ENCODE peak calls at places on chromosome 1, in ten cellular contexts. V, C, F, W, J, G, D, N, S and E are unnamed samples.

GRCh38 chr1:78071696-78072095 is 25.9 kb downstream of the GIPC2 start:
- DNase-seq in V (no peak), C (no peak), F (no peak), W (peak), J (no peak), G (no peak), D (no peak), N (no peak), S (no peak), E (no peak)

GRCh38 chr1:163201906-163202305 is 810 bp downstream of the RGS5 start:
- DNase-seq in V (no peak), C (no peak), F (no peak), W (no peak), J (no peak), G (no peak), D (no peak), N (no peak), S (no peak), E (no peak)

GRCh38 chr1:38274974-38275373 is 228.4 kb upstream of the POU3F1 start:
- DNase-seq in V (no peak), C (no peak), F (no peak), W (no peak), J (no peak), G (peak), D (no peak), N (no peak), S (no peak), E (no peak)

GRCh38 chr1:208081972-208082371 is 162.2 kb downstream of the PLXNA2 start:
- DNase-seq in V (no peak), C (no peak), F (no peak), W (no peak), J (no peak), G (no peak), D (no peak), N (peak), S (no peak), E (no peak)

GRCh38 chr1:46202975-46203737 is at the start of gene LURAP1:
- DNase-seq in V (no peak), C (no peak), F (no peak), W (peak), J (peak), G (peak), D (peak), N (peak), S (peak), E (no peak)

GRCh38 chr1:114344656-114345055 is 166.3 kb downstream of the TRIM33 start:
- DNase-seq in V (no peak), C (no peak), F (no peak), W (no peak), J (no peak), G (no peak), D (no peak), N (no peak), S (no peak), E (no peak)

GRCh38 chr1:9413143-9413876 is 120.6 kb downstream of the SPSB1 start:
- DNase-seq in V (no peak), C (no peak), F (no peak), W (peak), J (no peak), G (peak), D (no peak), N (peak), S (peak), E (no peak)

GRCh38 chr1:225484657-225485606 is 57.1 kb upstream of the LBR start:
- DNase-seq in V (no peak), C (no peak), F (no peak), W (no peak), J (no peak), G (no peak), D (peak), N (no peak), S (no peak), E (no peak)

GRCh38 chr1:20500716-20501115 is 7.2 kb downstream of the MUL1 start:
- DNase-seq in V (no peak), C (no peak), F (no peak), W (no peak), J (no peak), G (no peak), D (no peak), N (no peak), S (no peak), E (no peak)

GRCh38 chr1:162250004-162250730 is 126.5 kb downstream of the SPATA46 start:
- DNase-seq in V (no peak), C (no peak), F (no peak), W (no peak), J (no peak), G (no peak), D (no peak), N (peak), S (no peak), E (no peak)

GRCh38 chr1:71343686-71344416 is 263.0 kb upstream of the ZRANB2 start:
- DNase-seq in V (no peak), C (no peak), F (no peak), W (no peak), J (no peak), G (no peak), D (peak), N (peak), S (no peak), E (no peak)

GRCh38 chr1:20442920-20443625 is 42.9 kb downstream of the CAMK2N1 start:
- DNase-seq in V (no peak), C (peak), F (no peak), W (no peak), J (no peak), G (no peak), D (no peak), N (no peak), S (no peak), E (no peak)

GRCh38 chr1:115977481-115978258 is 1.4 kb downstream of the SLC22A15 start:
- DNase-seq in V (peak), C (no peak), F (peak), W (peak), J (no peak), G (no peak), D (no peak), N (peak), S (no peak), E (peak)

GRCh38 chr1:32924881-32925344 is 23.7 kb upstream of the TMEM54 start:
- DNase-seq in V (no peak), C (no peak), F (no peak), W (no peak), J (peak), G (peak), D (peak), N (peak), S (peak), E (no peak)

GRCh38 chr1:208010070-208010469 is 99.1 kb upstream of the CD34 start:
- DNase-seq in V (no peak), C (no peak), F (no peak), W (no peak), J (no peak), G (no peak), D (no peak), N (no peak), S (no peak), E (no peak)

GRCh38 chr1:248818505-248819374 is 7.0 kb downstream of the SH3BP5L start:
- DNase-seq in V (no peak), C (no peak), F (no peak), W (no peak), J (no peak), G (no peak), D (no peak), N (no peak), S (no peak), E (no peak)

GRCh38 chr1:240350910-240351331 is 259.2 kb downstream of the FMN2 start:
- DNase-seq in V (no peak), C (no peak), F (peak), W (peak), J (no peak), G (no peak), D (no peak), N (no peak), S (no peak), E (no peak)

GRCh38 chr1:208536176-208536575 is 292.0 kb upstream of the PLXNA2 start:
- DNase-seq in V (peak), C (no peak), F (no peak), W (no peak), J (no peak), G (no peak), D (no peak), N (no peak), S (no peak), E (no peak)

GRCh38 chr1:205263580-205264190 is 35.9 kb downstream of the TMCC2 start:
- DNase-seq in V (no peak), C (no peak), F (no peak), W (no peak), J (no peak), G (no peak), D (no peak), N (no peak), S (no peak), E (no peak)

GRCh38 chr1:172917972-172918371 is 132.8 kb downstream of the TNFSF18 start:
- DNase-seq in V (no peak), C (no peak), F (no peak), W (peak), J (no peak), G (no peak), D (no peak), N (no peak), S (no peak), E (no peak)

GRCh38 chr1:87418048-87418447 is 89.4 kb downstream of the LMO4 start:
- DNase-seq in V (no peak), C (no peak), F (no peak), W (no peak), J (no peak), G (no peak), D (no peak), N (no peak), S (no peak), E (no peak)

GRCh38 chr1:210361665-210362064 is 33.0 kb downstream of the HHAT start:
- DNase-seq in V (no peak), C (no peak), F (no peak), W (no peak), J (no peak), G (no peak), D (no peak), N (no peak), S (no peak), E (no peak)

GRCh38 chr1:45822644-45823043 is 19.2 kb downstream of the MAST2 start:
- DNase-seq in V (no peak), C (no peak), F (no peak), W (no peak), J (no peak), G (no peak), D (no peak), N (no peak), S (no peak), E (no peak)

GRCh38 chr1:65469889-65470340 is 49.4 kb downstream of the LEPR start:
- DNase-seq in V (no peak), C (no peak), F (no peak), W (no peak), J (no peak), G (no peak), D (no peak), N (no peak), S (peak), E (no peak)

GRCh38 chr1:186965847-186966246 is 137.1 kb downstream of the PLA2G4A start:
- DNase-seq in V (no peak), C (no peak), F (no peak), W (no peak), J (no peak), G (no peak), D (no peak), N (no peak), S (no peak), E (no peak)

GRCh38 chr1:111656093-111657017 is 36.8 kb downstream of the RAP1A start:
- DNase-seq in V (no peak), C (no peak), F (no peak), W (peak), J (peak), G (no peak), D (no peak), N (peak), S (peak), E (no peak)

GRCh38 chr1:204075890-204076837 is 3.2 kb downstream of the SOX13 start:
- DNase-seq in V (no peak), C (no peak), F (no peak), W (no peak), J (no peak), G (no peak), D (no peak), N (no peak), S (no peak), E (no peak)

GRCh38 chr1:197391303-197392226 is 123.5 kb downstream of the CRB1 start:
- DNase-seq in V (no peak), C (no peak), F (no peak), W (no peak), J (no peak), G (no peak), D (no peak), N (peak), S (no peak), E (no peak)

GRCh38 chr1:61271412-61271789 is 189.0 kb downstream of the NFIA start:
- DNase-seq in V (no peak), C (no peak), F (no peak), W (no peak), J (no peak), G (no peak), D (no peak), N (no peak), S (no peak), E (no peak)

GRCh38 chr1:25573591-25573930 is 30.2 kb downstream of the LDLRAP1 start:
- DNase-seq in V (peak), C (peak), F (no peak), W (peak), J (no peak), G (no peak), D (no peak), N (no peak), S (no peak), E (no peak)

GRCh38 chr1:32231843-32232432 is 9.7 kb downstream of the EIF3I start:
- DNase-seq in V (no peak), C (no peak), F (no peak), W (no peak), J (no peak), G (no peak), D (no peak), N (no peak), S (no peak), E (no peak)

DNA sequence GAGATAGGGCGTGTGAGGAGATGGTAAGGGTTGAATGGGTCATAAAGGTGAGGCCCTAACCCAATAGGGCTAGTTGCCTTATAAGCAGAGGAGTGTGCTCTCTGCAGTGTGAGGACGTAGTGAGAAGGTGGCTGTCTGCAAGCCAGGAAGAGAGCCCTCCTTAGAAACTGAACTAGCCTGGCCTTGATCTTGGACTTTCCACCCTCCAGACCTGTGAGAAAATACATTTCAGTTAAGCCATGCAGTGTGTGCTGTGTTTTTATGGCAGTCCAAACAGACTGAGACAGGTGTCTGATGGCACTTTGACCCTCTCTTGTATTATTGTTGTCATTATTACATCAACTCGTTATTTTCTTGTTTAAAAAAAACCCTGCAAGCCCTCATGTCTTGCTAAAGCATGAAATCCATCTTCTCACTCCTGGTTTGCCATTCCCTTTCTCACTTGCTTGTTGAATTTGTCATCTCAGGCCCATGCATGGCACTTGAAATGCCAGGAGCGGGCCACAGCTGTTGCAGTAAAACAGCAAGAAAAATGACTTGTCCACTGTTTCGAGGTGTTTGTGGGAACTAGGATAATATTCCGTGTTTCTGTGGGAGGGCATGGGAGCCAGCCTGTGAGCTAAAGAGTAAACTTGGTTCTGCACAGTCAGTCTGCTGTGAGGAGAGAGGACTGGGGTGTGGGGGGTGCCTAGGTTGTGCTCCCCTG is 78.6 kb downstream of the STUM start:
- DNase-seq in V (no peak), C (no peak), F (no peak), W (no peak), J (no peak), G (no peak), D (no peak), N (no peak), S (no peak), E (no peak)
- TF ChIP-seq CTCF in V (no peak), C (no peak), F (no peak), W (no peak), J (no peak), G (no peak), D (no peak), N (no peak), S (no peak), E (no peak)

GRCh38 chr1:41919131-41919530 is 409 bp upstream of the HIVEP3 start:
- DNase-seq in V (no peak), C (no peak), F (no peak), W (no peak), J (no peak), G (no peak), D (no peak), N (no peak), S (no peak), E (no peak)

GRCh38 chr1:41919764-41920397 is 1.2 kb upstream of the HIVEP3 start:
- DNase-seq in V (no peak), C (no peak), F (no peak), W (no peak), J (no peak), G (peak), D (peak), N (peak), S (peak), E (peak)

GRCh38 chr1:41917835-41918449 is 780 bp downstream of the HIVEP3 start:
- DNase-seq in V (no peak), C (no peak), F (no peak), W (peak), J (peak), G (peak), D (peak), N (peak), S (peak), E (no peak)

GRCh38 chr1:41917051-41917530 is 1.6 kb downstream of the HIVEP3 start:
- DNase-seq in V (no peak), C (no peak), F (no peak), W (no peak), J (no peak), G (no peak), D (no peak), N (no peak), S (no peak), E (no peak)

DNA sequence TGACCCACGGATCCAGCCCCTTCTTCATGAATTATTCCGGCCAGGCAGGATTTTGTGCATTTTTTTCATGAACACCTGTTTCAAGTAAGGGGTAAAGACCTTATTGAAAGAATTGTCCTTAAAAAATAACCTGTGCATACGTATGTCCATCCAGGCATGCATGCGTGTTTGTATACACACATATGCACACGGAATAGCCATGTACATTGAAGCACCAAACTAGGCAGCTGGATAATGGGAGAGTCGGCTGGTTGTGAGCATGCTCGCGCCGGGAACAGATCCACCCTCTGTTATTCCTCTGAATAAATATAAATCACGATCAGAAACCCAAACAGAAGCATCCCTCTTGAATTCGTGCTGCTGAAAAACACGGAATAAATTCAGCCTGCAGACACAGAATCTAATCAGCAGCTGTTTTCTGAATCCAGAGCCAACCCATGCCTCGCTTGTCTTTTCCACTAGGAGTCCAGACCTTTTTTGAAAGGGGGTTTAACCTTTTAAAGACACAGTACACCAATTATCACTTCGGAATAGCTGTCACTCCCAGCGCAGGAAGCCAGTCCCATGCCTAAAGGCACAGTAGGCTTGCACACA is at the start of gene HIVEP3:
- DNase-seq in V (no peak), C (no peak), F (no peak), W (peak), J (no peak), G (no peak), D (no peak), N (peak), S (peak), E (no peak)
- TF ChIP-seq CTCF in V (no peak), C (no peak), F (peak), W (peak), J (no peak), G (peak), D (no peak), N (no peak), S (peak), E (no peak)

GRCh38 chr1:228101994-228102790 is 933 bp downstream of the C1orf35 start:
- DNase-seq in V (no peak), C (no peak), F (no peak), W (no peak), J (peak), G (no peak), D (peak), N (peak), S (peak), E (no peak)
- TF ChIP-seq CTCF in V (no peak), C (no peak), F (peak), W (no peak), J (no peak), G (peak), D (no peak), N (peak), S (peak), E (peak)

DNA sequence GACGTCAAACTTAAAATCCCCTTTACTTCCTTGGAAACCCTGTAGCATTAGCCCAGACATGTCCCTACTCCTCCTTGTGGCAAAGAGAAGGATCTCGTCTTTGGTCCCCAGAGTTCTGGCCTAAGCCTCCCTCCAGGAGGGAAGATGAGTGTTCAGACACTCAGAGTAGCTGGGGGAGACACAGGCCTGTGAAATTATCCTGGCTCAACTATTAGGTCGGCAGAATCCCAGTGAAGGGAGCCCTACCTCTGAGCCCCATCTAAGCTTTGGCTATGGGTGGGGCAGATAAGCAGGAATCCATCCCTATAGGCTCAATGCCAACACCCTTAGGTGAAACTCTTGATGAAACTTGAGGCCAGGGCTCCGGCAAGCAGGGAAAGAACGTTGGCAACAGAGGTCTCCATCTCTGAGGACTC is 1.7 kb upstream of the SFN start:
- DNase-seq in V (no peak), C (no peak), F (no peak), W (no peak), J (no peak), G (no peak), D (no peak), N (peak), S (no peak), E (no peak)
- TF ChIP-seq CTCF in V (no peak), C (no peak), F (peak), W (peak), J (no peak), G (no peak), D (no peak), N (peak), S (peak), E (no peak)

DNA sequence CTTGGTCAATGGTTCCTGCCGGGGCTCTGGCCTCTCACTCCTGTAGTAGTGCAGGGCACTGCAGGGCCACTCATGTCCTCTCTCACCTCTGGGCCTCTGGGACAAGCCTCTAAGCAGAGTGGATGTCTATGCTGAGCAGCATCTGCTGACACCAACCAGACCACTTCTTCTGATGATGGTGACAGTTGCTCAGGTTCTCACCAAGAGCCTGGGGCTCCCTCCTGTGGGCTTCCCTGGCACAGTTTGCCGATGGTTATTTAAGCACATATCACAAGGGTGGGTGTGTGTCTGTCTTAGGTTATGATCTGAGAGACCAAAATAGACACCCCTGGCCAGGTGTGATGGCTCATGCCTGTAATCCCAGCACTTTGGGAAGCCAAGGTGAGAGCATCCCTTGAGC is 17.4 kb upstream of the GPR137B start:
- DNase-seq in V (no peak), C (no peak), F (no peak), W (no peak), J (no peak), G (no peak), D (no peak), N (peak), S (no peak), E (no peak)
- TF ChIP-seq CTCF in V (no peak), C (no peak), F (no peak), W (no peak), J (no peak), G (no peak), D (no peak), N (peak), S (no peak), E (no peak)

GRCh38 chr1:66585002-66585401 is 51.0 kb downstream of the SGIP1 start:
- DNase-seq in V (no peak), C (no peak), F (no peak), W (no peak), J (no peak), G (no peak), D (no peak), N (no peak), S (no peak), E (no peak)

DNA sequence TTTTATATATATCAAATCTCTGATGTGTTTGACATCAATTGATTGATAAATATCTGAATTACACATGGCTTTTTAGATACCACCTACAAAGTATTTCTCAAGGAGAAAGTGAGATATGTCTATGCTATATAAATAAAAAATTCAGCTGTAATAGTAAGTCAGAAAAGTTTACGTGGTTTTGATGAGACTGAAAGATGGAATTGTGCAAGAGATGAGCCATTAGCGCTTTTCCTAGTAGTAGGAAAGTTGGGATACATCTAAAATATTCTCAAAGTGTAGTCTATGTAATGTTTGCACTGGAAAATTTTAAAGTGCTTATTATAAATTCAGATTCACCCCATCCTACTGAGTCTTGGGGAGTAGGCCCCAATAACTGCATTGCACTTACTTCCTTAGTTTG is 49.1 kb downstream of the SGIP1 start:
- DNase-seq in V (no peak), C (no peak), F (no peak), W (no peak), J (no peak), G (no peak), D (no peak), N (no peak), S (no peak), E (no peak)
- TF ChIP-seq CTCF in V (no peak), C (no peak), F (no peak), W (no peak), J (no peak), G (no peak), D (no peak), N (no peak), S (no peak), E (no peak)